ENCODE peak calls at places on chromosomes 1 and 21, in four cellular contexts. One of them, this sample, is unnamed.

GRCh38 chr1:161188381-161188780 is 10.5 kb downstream of the ADAMTS4 start:
- DNase-seq in A673: no peak
- DNase-seq in fibroblast of lung: no peak
- DNase-seq in heart right ventricle: no peak
- DNase-seq in this sample: no peak

GRCh38 chr1:62962794-62963776 is 179.2 kb downstream of the ATG4C start:
- DNase-seq in A673: peak
- DNase-seq in fibroblast of lung: peak
- DNase-seq in heart right ventricle: no peak
- DNase-seq in this sample: no peak

GRCh38 chr1:55001311-55001710 is 2.6 kb downstream of the BSND start:
- DNase-seq in A673: no peak
- DNase-seq in fibroblast of lung: no peak
- DNase-seq in heart right ventricle: no peak
- DNase-seq in this sample: no peak

GRCh38 chr1:8463144-8463927 is 145.4 kb downstream of the SLC45A1 start:
- DNase-seq in A673: peak
- DNase-seq in fibroblast of lung: peak
- DNase-seq in heart right ventricle: no peak
- DNase-seq in this sample: peak

GRCh38 chr1:3464649-3465025 is 10.2 kb downstream of the ARHGEF16 start:
- DNase-seq in A673: no peak
- DNase-seq in fibroblast of lung: no peak
- DNase-seq in heart right ventricle: peak
- DNase-seq in this sample: no peak

GRCh38 chr21:41438425-41439113 is 12.5 kb downstream of the MX1 start:
- DNase-seq in A673: no peak
- DNase-seq in fibroblast of lung: no peak
- DNase-seq in heart right ventricle: no peak
- DNase-seq in this sample: no peak

GRCh38 chr1:18347559-18347958 is 133.2 kb upstream of the KLHDC7A start:
- DNase-seq in A673: peak
- DNase-seq in fibroblast of lung: no peak
- DNase-seq in heart right ventricle: no peak
- DNase-seq in this sample: no peak

GRCh38 chr21:14523234-14523633 is 22.9 kb downstream of the SAMSN1 start:
- DNase-seq in A673: no peak
- DNase-seq in fibroblast of lung: no peak
- DNase-seq in heart right ventricle: no peak
- DNase-seq in this sample: no peak

GRCh38 chr1:24276791-24277190 is 42.4 kb upstream of the GRHL3 start:
- DNase-seq in A673: no peak
- DNase-seq in fibroblast of lung: no peak
- DNase-seq in heart right ventricle: no peak
- DNase-seq in this sample: no peak

GRCh38 chr1:202967684-202968281 is 726 bp upstream of the CYB5R1 start:
- DNase-seq in A673: no peak
- DNase-seq in fibroblast of lung: no peak
- DNase-seq in heart right ventricle: no peak
- DNase-seq in this sample: no peak

GRCh38 chr1:10424651-10425050 is 5.6 kb upstream of the CENPS start:
- DNase-seq in A673: no peak
- DNase-seq in fibroblast of lung: no peak
- DNase-seq in heart right ventricle: no peak
- DNase-seq in this sample: no peak

GRCh38 chr1:62299426-62300200 is 19.6 kb downstream of the KANK4 start:
- DNase-seq in A673: no peak
- DNase-seq in fibroblast of lung: no peak
- DNase-seq in heart right ventricle: peak
- DNase-seq in this sample: no peak

GRCh38 chr21:15054606-15055239 is 10.1 kb downstream of the NRIP1 start:
- DNase-seq in A673: no peak
- DNase-seq in fibroblast of lung: no peak
- DNase-seq in heart right ventricle: no peak
- DNase-seq in this sample: no peak

GRCh38 chr21:43305336-43305665 is 121.6 kb downstream of the SIK1 start:
- DNase-seq in A673: no peak
- DNase-seq in fibroblast of lung: no peak
- DNase-seq in heart right ventricle: no peak
- DNase-seq in this sample: no peak

GRCh38 chr1:92029241-92029922 is 403 bp upstream of the EPHX4 start:
- DNase-seq in A673: no peak
- DNase-seq in fibroblast of lung: no peak
- DNase-seq in heart right ventricle: no peak
- DNase-seq in this sample: no peak

GRCh38 chr1:109466100-109466439 is 276 bp upstream of the SYPL2 start:
- DNase-seq in A673: peak
- DNase-seq in fibroblast of lung: no peak
- DNase-seq in heart right ventricle: no peak
- DNase-seq in this sample: no peak

GRCh38 chr1:109467301-109467777 is 993 bp downstream of the SYPL2 start:
- DNase-seq in A673: no peak
- DNase-seq in fibroblast of lung: no peak
- DNase-seq in heart right ventricle: no peak
- DNase-seq in this sample: no peak

GRCh38 chr1:109468903-109469302 is 2.6 kb downstream of the SYPL2 start:
- DNase-seq in A673: no peak
- DNase-seq in fibroblast of lung: no peak
- DNase-seq in heart right ventricle: no peak
- DNase-seq in this sample: no peak

GRCh38 chr1:109470245-109470644 is 3.9 kb downstream of the SYPL2 start:
- DNase-seq in A673: no peak
- DNase-seq in fibroblast of lung: no peak
- DNase-seq in heart right ventricle: no peak
- DNase-seq in this sample: no peak

DNA sequence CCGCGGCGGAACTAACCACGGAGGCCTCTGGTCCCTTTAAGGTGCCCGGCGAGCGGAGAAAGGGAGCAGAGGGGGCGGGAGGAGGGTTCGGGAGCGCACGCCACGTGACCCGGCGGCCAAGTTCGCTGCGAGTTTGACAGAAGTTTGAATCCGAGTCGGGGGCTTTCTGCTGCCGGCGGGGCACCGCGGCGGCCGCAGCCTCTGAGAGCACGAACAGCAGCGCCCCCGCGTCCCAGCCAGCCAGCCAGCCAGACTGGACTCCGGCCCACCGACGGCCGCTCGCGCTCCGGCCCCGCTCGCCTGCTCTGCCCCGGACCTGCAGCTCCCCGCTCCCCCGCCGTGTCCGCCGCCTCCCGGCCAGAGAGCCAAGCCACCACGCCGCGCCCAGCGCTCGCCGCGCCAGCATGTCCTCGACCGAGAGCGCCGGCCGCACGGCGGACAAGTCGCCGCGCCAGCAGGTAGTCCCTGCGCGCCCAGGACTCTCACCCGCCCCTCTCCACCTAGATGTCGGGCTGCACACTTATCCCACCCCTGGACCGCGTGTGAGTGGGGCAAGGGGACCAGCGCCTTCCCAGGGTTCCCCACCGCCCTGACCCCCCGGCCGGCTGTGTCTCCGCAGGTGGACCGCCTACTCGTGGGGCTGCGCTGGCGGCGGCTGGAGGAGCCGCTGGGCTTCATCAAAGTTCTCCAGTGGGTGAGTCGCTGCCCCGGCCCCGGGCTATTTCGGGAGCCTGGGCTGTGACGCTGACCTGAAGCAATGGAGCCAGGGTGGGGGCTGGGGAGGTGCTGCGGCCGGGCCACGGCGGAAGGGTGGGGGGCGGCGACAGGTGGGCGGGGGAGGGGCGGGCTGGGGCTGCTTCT is at the start of gene SYPL2:
- DNase-seq in A673: peak
- DNase-seq in fibroblast of lung: peak
- DNase-seq in heart right ventricle: peak
- DNase-seq in this sample: no peak
- H3K27ac ChIP-seq in A673: no peak
- H3K27ac ChIP-seq in fibroblast of lung: no peak
- H3K27ac ChIP-seq in heart right ventricle: peak
- H3K27ac ChIP-seq in this sample: no peak

GRCh38 chr1:166884040-166884642 is 8.1 kb upstream of the TADA1 start:
- DNase-seq in A673: no peak
- DNase-seq in fibroblast of lung: no peak
- DNase-seq in heart right ventricle: peak
- DNase-seq in this sample: no peak
- TF ChIP-seq CTCF in A673: peak
- TF ChIP-seq CTCF in fibroblast of lung: peak
- TF ChIP-seq CTCF in heart right ventricle: peak
- TF ChIP-seq CTCF in this sample: peak

GRCh38 chr1:228990906-228991569 is 255.8 kb downstream of the RHOU start:
- DNase-seq in A673: no peak
- DNase-seq in fibroblast of lung: no peak
- DNase-seq in heart right ventricle: no peak
- DNase-seq in this sample: no peak

GRCh38 chr1:228989176-228989575 is 253.9 kb downstream of the RHOU start:
- DNase-seq in A673: no peak
- DNase-seq in fibroblast of lung: no peak
- DNase-seq in heart right ventricle: no peak
- DNase-seq in this sample: no peak

GRCh38 chr1:228989992-228990827 is 254.9 kb downstream of the RHOU start:
- DNase-seq in A673: no peak
- DNase-seq in fibroblast of lung: peak
- DNase-seq in heart right ventricle: peak
- DNase-seq in this sample: no peak

GRCh38 chr1:228988655-228989054 is 253.4 kb downstream of the RHOU start:
- DNase-seq in A673: no peak
- DNase-seq in fibroblast of lung: peak
- DNase-seq in heart right ventricle: no peak
- DNase-seq in this sample: no peak

DNA sequence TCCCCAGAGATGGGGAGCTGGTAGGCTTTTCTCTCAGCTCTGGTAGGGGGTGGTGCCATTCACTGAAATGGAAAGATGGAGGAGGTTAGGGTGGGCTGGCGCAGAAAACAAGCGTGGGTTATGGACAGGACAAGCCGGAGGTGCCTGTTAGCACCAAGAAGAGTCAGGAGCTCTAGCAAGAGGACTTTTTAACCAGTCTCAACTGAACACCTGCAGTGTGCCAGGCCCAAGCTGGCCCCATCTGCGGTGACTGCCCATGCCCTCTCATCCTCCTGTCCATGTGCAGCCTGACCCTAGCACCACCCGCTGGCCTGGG is 254.4 kb downstream of the RHOU start:
- DNase-seq in A673: no peak
- DNase-seq in fibroblast of lung: no peak
- DNase-seq in heart right ventricle: no peak
- DNase-seq in this sample: no peak
- H3K27ac ChIP-seq in A673: no peak
- H3K27ac ChIP-seq in fibroblast of lung: no peak
- H3K27ac ChIP-seq in heart right ventricle: peak
- H3K27ac ChIP-seq in this sample: no peak

DNA sequence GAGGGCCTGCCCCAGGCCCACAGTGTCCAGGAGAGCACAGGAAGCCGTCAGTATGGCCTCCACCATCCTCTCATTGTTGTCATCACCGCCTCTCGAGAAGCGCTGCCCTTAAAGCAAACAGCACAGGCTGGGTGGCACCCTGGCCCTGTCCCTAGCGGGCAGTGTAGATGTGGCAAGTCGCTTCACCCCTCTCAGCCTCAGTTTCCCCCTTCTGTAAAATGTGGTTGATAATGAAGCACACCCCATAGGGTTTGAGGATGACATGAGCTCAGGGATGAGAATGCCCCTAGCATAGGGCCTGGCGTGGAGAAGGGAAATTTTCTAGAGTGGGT is 13.4 kb downstream of the PLA2G2F start:
- DNase-seq in A673: no peak
- DNase-seq in fibroblast of lung: no peak
- DNase-seq in heart right ventricle: no peak
- DNase-seq in this sample: no peak
- TF ChIP-seq CTCF in A673: no peak
- TF ChIP-seq CTCF in fibroblast of lung: no peak
- TF ChIP-seq CTCF in heart right ventricle: no peak
- TF ChIP-seq CTCF in this sample: no peak

DNA sequence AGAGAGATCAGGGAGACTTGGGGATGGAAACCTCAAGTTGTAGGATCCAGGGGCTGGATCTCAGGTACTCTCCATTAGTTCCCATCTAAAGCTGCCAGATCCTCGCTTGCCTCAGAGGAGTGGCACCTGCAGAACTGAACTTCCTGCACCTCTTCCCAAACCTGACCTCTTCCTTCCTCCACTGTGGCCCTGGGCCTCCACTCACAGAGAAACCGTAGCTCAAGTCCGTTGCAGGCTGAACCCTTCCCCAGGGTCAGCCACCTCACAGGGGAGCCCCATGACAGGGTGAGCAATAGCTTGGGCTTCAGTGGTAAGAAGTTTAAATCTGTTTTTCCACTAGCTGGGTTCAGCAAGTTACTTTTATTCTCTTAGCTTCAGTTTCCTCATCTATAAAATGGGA is 11.7 kb upstream of the CFAP45 start:
- DNase-seq in A673: no peak
- DNase-seq in fibroblast of lung: no peak
- DNase-seq in heart right ventricle: no peak
- DNase-seq in this sample: no peak
- H3K27ac ChIP-seq in A673: no peak
- H3K27ac ChIP-seq in fibroblast of lung: no peak
- H3K27ac ChIP-seq in heart right ventricle: peak
- H3K27ac ChIP-seq in this sample: no peak

DNA sequence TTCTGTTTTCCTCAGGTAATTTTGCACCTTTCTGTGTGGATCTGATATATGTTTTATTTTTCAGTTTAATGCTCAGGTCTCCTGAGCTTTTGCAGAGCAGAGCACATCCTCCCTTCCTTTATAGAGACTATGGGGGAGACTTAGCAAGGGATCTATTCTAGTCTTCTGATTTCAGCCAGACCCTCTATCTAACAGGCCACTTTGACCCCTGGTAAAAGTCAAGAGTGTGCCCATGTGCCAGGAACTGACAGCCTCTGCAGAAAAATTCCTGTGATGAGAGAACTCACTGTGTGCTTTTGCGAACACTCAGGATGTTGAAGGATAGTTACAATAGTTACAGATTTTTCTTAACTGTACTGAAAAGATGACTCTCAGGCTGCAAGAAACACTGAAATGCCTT is 123.3 kb downstream of the NOS1AP start:
- DNase-seq in A673: no peak
- DNase-seq in fibroblast of lung: no peak
- DNase-seq in heart right ventricle: no peak
- DNase-seq in this sample: no peak
- TF ChIP-seq CTCF in A673: no peak
- TF ChIP-seq CTCF in fibroblast of lung: no peak
- TF ChIP-seq CTCF in heart right ventricle: no peak
- TF ChIP-seq CTCF in this sample: no peak

GRCh38 chr1:214514819-214515383 is 36.5 kb downstream of the PTPN14 start:
- DNase-seq in A673: no peak
- DNase-seq in fibroblast of lung: no peak
- DNase-seq in heart right ventricle: no peak
- DNase-seq in this sample: no peak

GRCh38 chr1:214515544-214516433 is 35.6 kb downstream of the PTPN14 start:
- DNase-seq in A673: no peak
- DNase-seq in fibroblast of lung: peak
- DNase-seq in heart right ventricle: no peak
- DNase-seq in this sample: no peak

GRCh38 chr1:214516434-214517326 is 34.7 kb downstream of the PTPN14 start:
- DNase-seq in A673: no peak
- DNase-seq in fibroblast of lung: no peak
- DNase-seq in heart right ventricle: no peak
- DNase-seq in this sample: no peak

GRCh38 chr1:214520544-214521165 is 30.7 kb downstream of the PTPN14 start:
- DNase-seq in A673: no peak
- DNase-seq in fibroblast of lung: no peak
- DNase-seq in heart right ventricle: no peak
- DNase-seq in this sample: no peak

GRCh38 chr1:214518387-214518786 is 33.0 kb downstream of the PTPN14 start:
- DNase-seq in A673: no peak
- DNase-seq in fibroblast of lung: no peak
- DNase-seq in heart right ventricle: no peak
- DNase-seq in this sample: no peak
- H3K27ac ChIP-seq in A673: no peak
- H3K27ac ChIP-seq in fibroblast of lung: no peak
- H3K27ac ChIP-seq in heart right ventricle: no peak
- H3K27ac ChIP-seq in this sample: no peak